ENCODE peak calls at places on chromosome 7, in five cellular contexts. P, O, I, G and L are unnamed samples.

GRCh38 chr7:130351664-130352015 is 7.0 kb downstream of the CPA5 start:
- DNase-seq in P (peak; percentile 18), O (no peak), I (no peak), G (no peak), L (no peak)

GRCh38 chr7:74412603-74413002 is 41.1 kb upstream of the GTF2IRD1 start:
- DNase-seq in P (no peak), O (no peak), I (peak; percentile 32), G (no peak), L (no peak)

GRCh38 chr7:99137418-99138180 is 6.3 kb downstream of the SMURF1 start:
- DNase-seq in P (peak; percentile 63), O (no peak), I (no peak), G (peak; percentile 46), L (no peak)

GRCh38 chr7:142774826-142775225 is 4.1 kb downstream of the PRSS2 start:
- DNase-seq in P (no peak), O (no peak), I (no peak), G (no peak), L (no peak)

GRCh38 chr7:138197306-138197640 is 121.0 kb downstream of the AKR1D1 start:
- DNase-seq in P (no peak), O (no peak), I (no peak), G (no peak), L (no peak)

GRCh38 chr7:12623223-12623622 is 52.7 kb downstream of the SCIN start:
- DNase-seq in P (no peak), O (no peak), I (no peak), G (no peak), L (no peak)

GRCh38 chr7:106814887-106815286 is 50.2 kb upstream of the PIK3CG start:
- DNase-seq in P (no peak), O (no peak), I (no peak), G (no peak), L (no peak)

GRCh38 chr7:12923971-12924370 is 236.5 kb downstream of the ARL4A start:
- DNase-seq in P (no peak), O (no peak), I (peak; percentile 72), G (no peak), L (no peak)

GRCh38 chr7:18505870-18506460 is 10.4 kb downstream of the HDAC9 start:
- DNase-seq in P (no peak), O (peak; percentile 62), I (no peak), G (no peak), L (peak; percentile 52)

GRCh38 chr7:87624628-87625027 is 3.6 kb upstream of the RUNDC3B start:
- DNase-seq in P (peak; percentile 31), O (no peak), I (no peak), G (no peak), L (no peak)
- TF ChIP-seq CTCF in P (no peak), O (no peak), I (no peak), G (no peak), L (no peak)

GRCh38 chr7:115747174-115747573 is 283.4 kb downstream of the TFEC start:
- DNase-seq in P (no peak), O (no peak), I (no peak), G (no peak), L (no peak)

GRCh38 chr7:115749924-115750323 is 280.6 kb downstream of the TFEC start:
- DNase-seq in P (no peak), O (no peak), I (no peak), G (no peak), L (no peak)

GRCh38 chr7:115754226-115754625 is 276.3 kb downstream of the TFEC start:
- DNase-seq in P (no peak), O (no peak), I (no peak), G (no peak), L (no peak)

GRCh38 chr7:115748123-115748738 is 282.3 kb downstream of the TFEC start:
- DNase-seq in P (no peak), O (no peak), I (peak; percentile 20), G (peak; percentile 40), L (no peak)
- TF ChIP-seq CTCF in P (peak; percentile 51), O (peak; percentile 47), I (peak; percentile 19), G (peak; percentile 29), L (no peak)

GRCh38 chr7:145020454-145020853 is 184.6 kb upstream of the TPK1 start:
- DNase-seq in P (no peak), O (no peak), I (no peak), G (no peak), L (no peak)

DNA sequence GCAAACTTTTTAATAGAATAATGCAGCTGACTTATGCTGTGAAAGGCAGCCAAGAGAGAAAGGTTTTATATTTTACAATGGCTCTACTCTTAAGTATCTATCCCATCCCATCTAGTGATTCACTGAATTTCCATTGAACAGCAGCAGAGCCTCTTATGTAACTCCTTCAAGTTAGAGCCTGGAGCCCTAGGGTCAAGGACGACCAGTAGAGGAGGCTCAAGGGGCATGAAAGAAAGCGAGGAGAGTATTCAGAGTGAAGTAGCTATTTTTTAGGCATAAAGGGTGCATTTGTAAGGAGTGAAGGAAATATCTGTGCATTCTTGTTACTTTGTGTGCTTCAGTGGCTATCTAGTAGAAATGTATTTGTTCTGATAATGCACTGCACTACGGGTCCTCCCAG is 180.2 kb upstream of the TPK1 start:
- DNase-seq in P (no peak), O (peak; percentile 2), I (peak; percentile 18), G (peak; percentile 24), L (no peak)
- TF ChIP-seq CTCF in P (no peak), O (peak; percentile 32), I (no peak), G (no peak), L (no peak)

DNA sequence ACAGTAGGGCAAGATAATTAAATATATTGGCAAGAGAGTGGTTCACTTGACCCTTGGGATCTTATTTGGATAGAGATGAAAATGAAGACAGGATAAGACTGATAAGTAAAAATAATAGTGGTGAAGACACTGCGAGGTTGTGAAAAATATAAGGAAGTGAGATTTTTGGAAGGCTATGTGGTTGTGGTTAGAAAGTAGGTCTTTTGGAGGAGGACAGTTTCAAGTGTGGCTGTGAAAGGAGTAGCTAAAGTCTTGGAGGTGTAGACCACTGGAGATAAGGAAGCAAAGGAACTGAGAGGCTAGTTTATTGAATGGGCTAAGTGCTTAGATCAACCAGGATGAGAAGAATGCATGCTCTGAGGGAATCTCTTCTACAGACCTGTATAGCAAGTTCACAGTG is 11.2 kb downstream of the MIOS start:
- DNase-seq in P (no peak), O (peak; percentile 11), I (no peak), G (no peak), L (no peak)
- TF ChIP-seq CTCF in P (no peak), O (no peak), I (no peak), G (no peak), L (no peak)

DNA sequence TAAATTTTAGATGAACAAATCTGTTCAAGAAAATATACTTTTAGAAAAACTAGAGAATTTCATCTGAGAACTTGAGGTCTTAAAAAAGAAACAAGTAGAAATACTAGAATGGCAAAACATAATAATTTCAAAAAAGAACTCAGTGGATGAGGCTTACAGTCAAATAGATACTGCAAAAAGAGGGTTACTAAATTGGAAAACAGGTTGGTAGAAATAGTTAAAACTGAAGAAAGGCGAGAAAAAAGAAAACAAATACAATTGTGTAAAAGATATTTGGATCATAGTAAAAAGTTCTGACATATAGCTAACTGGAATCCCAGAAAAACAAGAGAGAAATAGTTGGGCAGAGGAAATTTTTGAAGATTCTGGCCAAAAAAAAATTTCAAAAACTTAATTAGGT is 117.6 kb downstream of the HGF start:
- DNase-seq in P (no peak), O (no peak), I (no peak), G (no peak), L (no peak)
- TF ChIP-seq CTCF in P (no peak), O (no peak), I (no peak), G (no peak), L (no peak)

GRCh38 chr7:26860361-26860760 is 4.0 kb downstream of the SKAP2 start:
- DNase-seq in P (no peak), O (no peak), I (peak; percentile 78), G (peak; percentile 57), L (no peak)
- TF ChIP-seq CTCF in P (no peak), O (peak; percentile 67), I (peak; percentile 9), G (peak; percentile 41), L (no peak)